ENCODE peak calls at places on chromosome 20, in four cellular contexts. I, W, Y and U are unnamed samples.

GRCh38 chr20:62985089-62985778 is 21.5 kb downstream of the BHLHE23 start:
- DNase-seq in I (no peak), W (no peak), Y (no peak), U (no peak)

GRCh38 chr20:56414842-56415765 is 3.0 kb downstream of the CASS4 start:
- DNase-seq in I (no peak), W (no peak), Y (peak; percentile 54), U (no peak)

GRCh38 chr20:20837574-20838021 is 125.2 kb upstream of the RALGAPA2 start:
- DNase-seq in I (no peak), W (peak; percentile 59), Y (peak; percentile 30), U (peak; percentile 60)

GRCh38 chr20:44001667-44002596 is 87.3 kb downstream of the TOX2 start:
- DNase-seq in I (no peak), W (no peak), Y (no peak), U (no peak)

GRCh38 chr20:11366660-11367059 is 551.0 kb upstream of the BTBD3 start:
- DNase-seq in I (no peak), W (no peak), Y (no peak), U (no peak)

GRCh38 chr20:49821381-49821780 is 8.8 kb downstream of the SLC9A8 start:
- DNase-seq in I (no peak), W (no peak), Y (no peak), U (no peak)

GRCh38 chr20:50992733-50993457 is 30.0 kb downstream of the KCNG1 start:
- DNase-seq in I (peak; percentile 66), W (peak; percentile 90), Y (peak; percentile 92), U (peak; percentile 89)

GRCh38 chr20:58611236-58612020 is 39.7 kb upstream of the STX16 start:
- DNase-seq in I (no peak), W (no peak), Y (no peak), U (no peak)

GRCh38 chr20:2795451-2795850 is 5.0 kb downstream of the CPXM1 start:
- DNase-seq in I (no peak), W (no peak), Y (peak; percentile 48), U (no peak)

GRCh38 chr20:45088247-45088646 is 12.7 kb downstream of the KCNS1 start:
- DNase-seq in I (no peak), W (no peak), Y (no peak), U (no peak)

GRCh38 chr20:5864873-5865582 is 85.3 kb downstream of the TRMT6 start:
- DNase-seq in I (no peak), W (peak; percentile 37), Y (no peak), U (no peak)

GRCh38 chr20:50085481-50086365 is 27.2 kb downstream of the UBE2V1 start:
- DNase-seq in I (no peak), W (peak; percentile 70), Y (peak; percentile 57), U (peak; percentile 82)

GRCh38 chr20:2705931-2706645 is 13.5 kb downstream of the EBF4 start:
- DNase-seq in I (no peak), W (no peak), Y (no peak), U (no peak)

GRCh38 chr20:40319741-40320499 is 369.1 kb downstream of the MAFB start:
- DNase-seq in I (no peak), W (no peak), Y (no peak), U (no peak)

GRCh38 chr20:14234666-14235295 is 102.6 kb downstream of the FLRT3 start:
- DNase-seq in I (no peak), W (peak; percentile 27), Y (no peak), U (no peak)

GRCh38 chr20:63533871-63534393 is 3.2 kb downstream of the PTK6 start:
- DNase-seq in I (no peak), W (no peak), Y (no peak), U (no peak)

GRCh38 chr20:46970937-46971630 is 76.4 kb downstream of the EYA2 start:
- DNase-seq in I (peak; percentile 43), W (peak; percentile 94), Y (peak; percentile 34), U (peak; percentile 21)

GRCh38 chr20:56815796-56816195 is 186.7 kb downstream of the TFAP2C start:
- DNase-seq in I (no peak), W (no peak), Y (no peak), U (no peak)

GRCh38 chr20:17543531-17543961 is 12.4 kb upstream of the BFSP1 start:
- DNase-seq in I (no peak), W (no peak), Y (no peak), U (no peak)

GRCh38 chr20:53011640-53012039 is 39.5 kb downstream of the TSHZ2 start:
- DNase-seq in I (no peak), W (no peak), Y (no peak), U (no peak)

GRCh38 chr20:34582911-34583310 is 24.4 kb downstream of the MAP1LC3A start:
- DNase-seq in I (no peak), W (no peak), Y (no peak), U (peak; percentile 59)

GRCh38 chr20:58001381-58001780 is 227.1 kb downstream of the ANKRD60 start:
- DNase-seq in I (no peak), W (no peak), Y (no peak), U (no peak)

GRCh38 chr20:64077094-64077493 is 2.2 kb downstream of the RGS19 start:
- DNase-seq in I (no peak), W (no peak), Y (no peak), U (no peak)

GRCh38 chr20:5807431-5807830 is 57.2 kb downstream of the SHLD1 start:
- DNase-seq in I (no peak), W (no peak), Y (no peak), U (no peak)

GRCh38 chr20:36122931-36123288 is 31.6 kb upstream of the EPB41L1 start:
- DNase-seq in I (no peak), W (no peak), Y (peak; percentile 56), U (no peak)

GRCh38 chr20:36119537-36119936 is 35.0 kb upstream of the EPB41L1 start:
- DNase-seq in I (no peak), W (no peak), Y (no peak), U (no peak)

GRCh38 chr20:36121981-36122930 is 32.3 kb upstream of the EPB41L1 start:
- DNase-seq in I (no peak), W (no peak), Y (no peak), U (no peak)

GRCh38 chr20:36120241-36120640 is 34.3 kb upstream of the EPB41L1 start:
- DNase-seq in I (no peak), W (no peak), Y (no peak), U (no peak)

DNA sequence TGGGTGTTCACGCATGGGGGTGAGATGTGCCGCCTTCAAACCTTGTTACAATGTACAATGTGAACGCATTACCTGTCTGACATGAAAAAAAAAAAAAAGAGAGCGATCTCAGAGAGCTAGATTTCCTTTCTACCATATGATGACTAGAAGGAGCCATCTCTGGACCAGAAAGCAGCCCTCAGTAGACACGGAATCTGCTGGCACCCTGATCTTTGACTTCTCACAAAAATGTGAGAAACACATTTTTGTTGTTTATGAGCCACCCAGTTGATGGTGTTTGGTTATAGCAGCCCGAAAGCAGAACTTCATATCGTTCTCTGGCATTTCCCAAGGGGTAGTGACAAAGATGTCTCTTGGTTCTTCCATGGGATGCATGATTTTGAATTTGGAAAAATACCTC is 33.5 kb upstream of the EPB41L1 start:
- DNase-seq in I (no peak), W (no peak), Y (no peak), U (no peak)
- TF ChIP-seq PHF8 in I (no peak), W (no peak), Y (no peak), U (no peak)

DNA sequence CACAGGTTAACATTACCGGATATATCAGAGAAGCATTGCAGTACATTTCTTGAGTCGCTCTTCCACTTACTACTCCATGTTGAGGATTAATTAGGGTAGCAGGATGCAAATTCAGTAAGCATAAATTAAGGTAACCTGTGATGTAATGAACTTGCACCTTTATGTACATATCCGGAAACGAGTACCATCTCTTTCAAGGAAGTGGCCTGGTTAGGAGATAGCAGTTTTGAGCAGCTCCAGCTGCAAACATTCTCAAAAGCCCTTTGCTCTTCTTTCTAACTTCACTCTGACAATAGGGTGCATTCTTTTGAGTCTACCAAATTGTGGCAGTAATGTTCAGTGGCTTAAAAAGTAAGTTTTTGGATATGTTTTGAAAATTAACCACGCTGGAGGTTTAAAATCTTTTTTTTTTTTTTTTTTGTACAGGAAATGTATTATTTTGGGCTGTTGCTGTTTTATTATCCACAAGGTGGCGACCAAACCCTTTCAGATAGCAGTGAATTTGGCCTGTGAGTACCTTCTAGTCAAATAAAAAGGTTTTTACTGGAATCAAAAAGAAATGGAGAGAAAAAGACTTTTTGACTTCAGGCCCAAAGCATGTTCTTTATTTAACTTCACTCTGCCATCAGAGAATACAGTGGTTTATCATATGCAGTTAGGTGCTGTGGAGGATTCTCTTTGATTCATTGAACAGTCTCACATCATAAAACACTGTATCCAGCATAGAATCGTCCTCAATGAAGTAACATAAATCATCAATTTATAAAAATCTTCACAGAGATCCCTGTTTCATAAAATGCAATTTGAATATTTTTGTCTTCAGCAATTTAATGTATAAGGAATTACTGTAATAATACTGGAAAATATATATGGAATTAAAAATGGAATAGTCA is 8.9 kb downstream of the FAM217B start:
- DNase-seq in I (no peak), W (peak; percentile 57), Y (no peak), U (peak; percentile 63)
- TF ChIP-seq PHF8 in I (no peak), W (no peak), Y (no peak), U (no peak)

GRCh38 chr20:8786383-8786782 is 282.5 kb upstream of the PLCB4 start:
- DNase-seq in I (no peak), W (no peak), Y (no peak), U (no peak)

GRCh38 chr20:8780926-8781325 is 288.0 kb upstream of the PLCB4 start:
- DNase-seq in I (no peak), W (no peak), Y (no peak), U (no peak)

GRCh38 chr20:8778387-8778786 is 290.5 kb upstream of the PLCB4 start:
- DNase-seq in I (no peak), W (no peak), Y (no peak), U (no peak)

GRCh38 chr20:8787090-8787489 is 281.8 kb upstream of the PLCB4 start:
- DNase-seq in I (no peak), W (no peak), Y (no peak), U (no peak)

DNA sequence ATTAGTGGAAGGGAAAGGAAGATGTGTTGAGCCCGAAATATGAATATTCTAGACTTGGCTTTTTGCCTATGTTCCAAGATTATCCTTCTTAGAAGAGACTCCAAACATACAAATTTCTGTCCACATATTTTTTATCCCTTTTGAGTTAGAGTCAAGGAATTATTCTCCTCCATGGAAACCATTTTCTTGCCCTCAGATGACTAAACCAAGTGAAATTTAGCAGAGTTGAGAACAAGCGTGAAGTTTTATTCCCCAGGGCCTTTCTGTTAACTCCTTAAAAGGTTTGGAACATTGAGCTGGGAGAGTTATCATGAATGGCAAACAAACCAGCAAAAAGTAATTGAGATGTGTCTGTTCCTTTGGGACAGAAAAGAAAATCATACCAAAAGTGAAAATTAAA is 286.1 kb upstream of the PLCB4 start:
- DNase-seq in I (no peak), W (no peak), Y (no peak), U (no peak)
- TF ChIP-seq PHF8 in I (no peak), W (no peak), Y (no peak), U (no peak)

DNA sequence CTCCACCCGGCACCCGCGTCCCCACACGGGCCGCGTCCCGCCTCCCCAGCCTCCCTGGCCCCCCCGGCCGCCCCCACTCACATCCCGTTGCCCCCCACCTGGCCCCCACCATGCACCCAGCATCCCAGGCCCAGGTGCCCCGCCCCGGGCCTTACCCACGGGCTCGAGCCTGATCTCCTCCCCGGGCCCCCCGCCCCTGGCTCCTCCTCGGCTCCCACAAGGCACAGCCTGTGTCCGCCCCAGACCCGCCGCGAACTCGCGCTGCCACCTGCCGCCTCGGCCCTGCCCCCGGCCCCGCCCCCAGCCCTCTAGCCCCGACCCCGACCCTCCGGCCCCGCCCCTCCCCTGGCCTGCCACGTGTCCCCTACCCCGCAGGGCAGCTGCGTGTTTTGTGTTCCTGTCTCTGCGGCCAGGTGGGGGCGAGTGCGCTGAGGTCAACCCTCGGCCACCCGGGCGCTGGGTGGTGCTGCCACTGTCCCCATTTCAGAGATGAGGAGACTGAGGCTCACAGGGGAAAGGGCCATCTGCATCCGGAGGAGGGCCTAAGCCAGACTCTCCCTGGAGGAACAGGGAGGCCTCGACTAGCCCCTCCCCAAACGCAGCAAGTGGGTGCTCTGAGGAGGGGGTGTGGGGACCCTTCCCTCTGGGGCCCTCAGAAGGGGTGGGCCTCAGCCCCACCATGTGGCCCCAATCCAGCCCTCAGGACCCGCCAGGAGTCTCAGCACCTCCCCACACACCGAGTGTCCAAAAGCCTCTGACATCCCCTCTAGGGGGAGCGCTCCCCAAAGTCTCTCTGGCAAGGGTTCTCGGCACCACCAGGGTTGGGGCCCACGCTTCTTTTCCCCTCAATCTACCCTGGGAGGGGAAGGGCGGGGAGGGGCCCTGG is 99.8 kb downstream of the TAF4 start:
- DNase-seq in I (no peak), W (no peak), Y (peak; percentile 59), U (peak; percentile 55)
- TF ChIP-seq PHF8 in I (no peak), W (no peak), Y (no peak), U (no peak)